ENCODE peak calls at places on chromosomes 12 and 14, in ten cellular contexts. T is stimulated activated CD4-positive, alpha-beta T cell treated with anti-CD3 and anti-CD28 coated beads, Interleukin-2, amount 100 ng/mL, for 24 hours; U is ELF-1; L is stimulated activated CD8-positive, alpha-beta memory T cell treated with anti-CD3 and anti-CD28 coated beads, Interleukin-7, amount 100 ng/mL, for 4 hours; A is HCEC 1CT; H is central memory CD4-positive, alpha-beta T cell; C is H4; P is dermis microvascular lymphatic vessel endothelial cell; Y is SW480; S is upper lobe of left lung. R is an unnamed sample.
A peak's percentile ranks its signal among the peaks of the same experiment; 100 is the strongest.

GRCh38 chr12:100317371-100317770 is 39.5 kb upstream of the SLC17A8 start:
- DNase-seq in T (no peak), H (no peak), U (no peak), S (no peak), A (no peak), P (no peak), Y (no peak), C (no peak), L (no peak), R (no peak)

GRCh38 chr12:122079038-122079531 is 529 bp downstream of the MLXIP start:
- DNase-seq in A (no peak), P (no peak), C (no peak), L (no peak), T (peak; percentile 40), U (peak; percentile 45), H (no peak), S (no peak), Y (no peak), R (no peak)

GRCh38 chr12:74984631-74985030 is 225.0 kb downstream of the KCNC2 start:
- DNase-seq in C (no peak), U (no peak), L (no peak), T (no peak), P (no peak), S (peak; percentile 15), A (no peak), H (no peak), Y (no peak), R (no peak)

GRCh38 chr12:107144990-107145389 is 51.6 kb upstream of the CRY1 start:
- DNase-seq in C (no peak), P (no peak), Y (no peak), T (no peak), L (no peak), A (no peak), S (no peak), H (no peak), U (no peak), R (no peak)

GRCh38 chr12:18165422-18165871 is 75.5 kb upstream of the RERGL start:
- DNase-seq in A (peak; percentile 59), S (no peak), L (no peak), U (no peak), C (peak; percentile 63), T (no peak), P (no peak), Y (no peak), H (no peak), R (no peak)

GRCh38 chr14:65019944-65020566 is 33.4 kb downstream of the FNTB start:
- DNase-seq in Y (peak; percentile 82), L (no peak), A (peak; percentile 79), T (no peak), S (no peak), H (no peak), U (peak; percentile 41), C (peak; percentile 68), P (peak; percentile 89), R (peak; percentile 14)

GRCh38 chr12:98372340-98373018 is 142.9 kb upstream of the TMPO start:
- DNase-seq in C (no peak), H (no peak), T (no peak), U (no peak), L (no peak), A (no peak), Y (no peak), P (no peak), S (no peak), R (no peak)

GRCh38 chr12:53320352-53321195 is 836 bp downstream of the AAAS start:
- DNase-seq in S (no peak), Y (no peak), L (no peak), C (no peak), A (no peak), U (no peak), T (no peak), H (no peak), P (no peak), R (no peak)

GRCh38 chr12:2416158-2416557 is 363.4 kb downstream of the CACNA1C start:
- DNase-seq in C (no peak), S (no peak), U (no peak), T (no peak), L (no peak), P (no peak), H (no peak), A (no peak), Y (no peak), R (no peak)

GRCh38 chr12:57836442-57837375 is 9.8 kb downstream of the CTDSP2 start:
- DNase-seq in C (peak; percentile 57), U (peak; percentile 50), P (no peak), A (peak; percentile 78), Y (no peak), H (peak; percentile 47), L (no peak), S (no peak), T (peak; percentile 33), R (peak; percentile 73)

GRCh38 chr14:26655128-26655527 is 57.3 kb upstream of the NOVA1 start:
- DNase-seq in U (no peak), C (no peak), H (no peak), T (no peak), A (no peak), Y (no peak), P (no peak), S (no peak), L (no peak), R (no peak)

GRCh38 chr14:38129705-38130104 is 78.0 kb upstream of the SSTR1 start:
- DNase-seq in U (no peak), S (peak; percentile 16), C (no peak), A (no peak), Y (no peak), T (peak; percentile 15), L (peak; percentile 23), H (peak; percentile 15), P (no peak), R (no peak)

GRCh38 chr12:131112690-131113290 is 159.1 kb downstream of the ADGRD1 start:
- DNase-seq in S (no peak), C (no peak), A (no peak), U (no peak), Y (peak; percentile 49), T (no peak), L (no peak), P (no peak), H (no peak), R (no peak)

GRCh38 chr14:76964695-76965094 is 63.8 kb downstream of the IRF2BPL start:
- DNase-seq in Y (peak; percentile 43), U (no peak), T (peak; percentile 60), H (no peak), P (no peak), S (no peak), L (no peak), C (no peak), A (no peak), R (no peak)

GRCh38 chr14:92670967-92671366 is 77.5 kb downstream of the LGMN start:
- DNase-seq in C (no peak), A (peak; percentile 66), P (no peak), L (no peak), H (no peak), S (no peak), T (no peak), U (no peak), Y (no peak), R (no peak)

GRCh38 chr14:105028251-105028927 is 7.5 kb upstream of the CDCA4 start:
- DNase-seq in L (no peak), C (peak; percentile 62), Y (no peak), S (no peak), U (no peak), P (no peak), A (no peak), T (no peak), H (no peak), R (no peak)

GRCh38 chr14:42224053-42224888 is 617.6 kb downstream of the LRFN5 start:
- DNase-seq in L (no peak), A (peak; percentile 46), U (peak; percentile 40), C (peak; percentile 67), Y (peak; percentile 21), S (no peak), T (peak; percentile 35), H (no peak), P (no peak), R (no peak)

GRCh38 chr12:48954061-48954460 is 3.2 kb downstream of the ARF3 start:
- DNase-seq in S (no peak), Y (no peak), L (no peak), P (no peak), H (no peak), A (no peak), C (no peak), U (no peak), T (no peak), R (no peak)

GRCh38 chr12:115037830-115038229 is 353.9 kb upstream of the TBX3 start:
- DNase-seq in H (no peak), L (no peak), Y (no peak), C (no peak), S (no peak), P (no peak), U (no peak), T (no peak), A (no peak), R (no peak)

R was measured in GDM1.